ENCODE peak calls at places on chromosomes 2 and 18, in eight cellular contexts. F, G, W, O, S, Z, D and N are unnamed samples.

GRCh38 chr18:46332956-46333355 is 228.8 kb downstream of the HAUS1 start:
- DNase-seq in S (no peak), F (no peak), G (no peak), O (no peak), W (no peak), Z (no peak), D (no peak), N (no peak)

GRCh38 chr2:154827286-154827685 is 128.8 kb downstream of the KCNJ3 start:
- DNase-seq in F (no peak), D (no peak), S (no peak), W (no peak), Z (no peak), G (no peak), O (no peak), N (no peak)

GRCh38 chr2:108614659-108615058 is 80.4 kb downstream of the LIMS1 start:
- DNase-seq in F (no peak), G (no peak), W (no peak), O (no peak), D (no peak), Z (no peak), S (no peak), N (no peak)

GRCh38 chr18:10923671-10924070 is 225.7 kb downstream of the PIEZO2 start:
- DNase-seq in O (no peak), W (no peak), D (no peak), G (peak), Z (no peak), S (no peak), F (peak), N (no peak)

GRCh38 chr2:173876833-173877413 is 88.2 kb downstream of the SP3 start:
- DNase-seq in F (no peak), W (no peak), G (no peak), D (no peak), Z (no peak), O (no peak), S (no peak), N (no peak)

GRCh38 chr2:241038374-241039180 is 40.2 kb downstream of the SNED1 start:
- DNase-seq in F (no peak), G (no peak), D (no peak), O (no peak), S (no peak), Z (no peak), W (no peak), N (no peak)

GRCh38 chr18:52499646-52500045 is 159.6 kb downstream of the DCC start:
- DNase-seq in O (no peak), S (no peak), W (no peak), G (no peak), Z (no peak), D (no peak), F (no peak), N (no peak)

GRCh38 chr2:19158211-19158610 is 200.2 kb downstream of the OSR1 start:
- DNase-seq in F (no peak), O (no peak), Z (no peak), W (no peak), D (no peak), G (no peak), S (no peak), N (no peak)

GRCh38 chr2:24922556-24922955 is 2.5 kb upstream of the ADCY3 start:
- DNase-seq in F (no peak), G (no peak), W (no peak), D (no peak), O (no peak), S (no peak), Z (no peak), N (no peak)

GRCh38 chr18:58362027-58362575 is 266.8 kb downstream of the ALPK2 start:
- DNase-seq in W (no peak), S (no peak), O (no peak), F (no peak), G (peak), Z (no peak), D (peak), N (no peak)

GRCh38 chr18:2199060-2199459 is 372.2 kb downstream of the METTL4 start:
- DNase-seq in S (no peak), Z (no peak), D (no peak), W (no peak), F (no peak), O (no peak), G (no peak), N (no peak)

GRCh38 chr2:20398956-20399567 is 47.8 kb upstream of the RHOB start:
- DNase-seq in W (no peak), O (no peak), Z (peak), D (no peak), G (peak), F (peak), S (no peak), N (no peak)

GRCh38 chr2:32003791-32004190 is 7.0 kb downstream of the MEMO1 start:
- DNase-seq in O (no peak), Z (no peak), W (no peak), S (no peak), F (no peak), D (no peak), G (no peak), N (no peak)

GRCh38 chr18:55585586-55586521 is 2.1 kb downstream of the TCF4 start:
- DNase-seq in F (peak), D (no peak), Z (no peak), W (no peak), G (peak), O (no peak), S (no peak), N (no peak)

GRCh38 chr2:25098558-25099486 is 56.9 kb downstream of the EFR3B start:
- DNase-seq in Z (no peak), W (no peak), G (no peak), O (no peak), S (no peak), D (no peak), F (peak), N (no peak)

GRCh38 chr2:236753611-236754010 is 184.0 kb downstream of the ACKR3 start:
- DNase-seq in S (no peak), Z (no peak), D (no peak), O (no peak), F (no peak), G (no peak), W (no peak), N (no peak)

GRCh38 chr2:220469201-220469600 is 841.8 kb downstream of the SLC4A3 start:
- DNase-seq in W (no peak), G (peak), O (no peak), F (no peak), D (peak), Z (no peak), S (no peak), N (no peak)

GRCh38 chr2:240921319-240922233 is 15.4 kb downstream of the CROCC2 start:
- DNase-seq in W (peak), S (no peak), Z (peak), O (no peak), F (peak), G (peak), D (peak), N (no peak)

GRCh38 chr18:28652654-28653053 is 475.7 kb upstream of the CDH2 start:
- DNase-seq in W (no peak), O (no peak), S (no peak), Z (no peak), F (no peak), D (no peak), G (no peak), N (no peak)

GRCh38 chr2:201235865-201236811 is 24.2 kb upstream of the CASP8 start:
- DNase-seq in G (peak), F (peak), O (peak), Z (no peak), W (peak), D (peak), S (no peak), N (no peak)

GRCh38 chr2:224023188-224023587 is 15.9 kb downstream of the SERPINE2 start:
- DNase-seq in G (peak), F (no peak), Z (no peak), D (peak), O (no peak), W (no peak), S (no peak), N (no peak)

GRCh38 chr18:33820517-33821368 is 242.7 kb downstream of the ASXL3 start:
- DNase-seq in W (no peak), O (no peak), Z (peak), G (no peak), D (no peak), F (no peak), S (no peak), N (no peak)

GRCh38 chr2:133264951-133265949 is 303.0 kb downstream of the NCKAP5 start:
- DNase-seq in S (no peak), F (peak), D (no peak), O (peak), W (no peak), G (no peak), Z (no peak), N (no peak)

GRCh38 chr2:181228661-181229060 is 228.5 kb upstream of the ITGA4 start:
- DNase-seq in D (no peak), S (no peak), G (no peak), Z (no peak), O (no peak), W (no peak), F (no peak), N (no peak)

GRCh38 chr2:3430211-3430610 is 50.7 kb downstream of the TRAPPC12 start:
- DNase-seq in S (no peak), F (no peak), Z (no peak), O (no peak), W (no peak), G (peak), D (peak), N (no peak)

GRCh38 chr2:101300164-101300563 is 8.3 kb downstream of the RNF149 start:
- DNase-seq in S (no peak), F (no peak), W (no peak), O (no peak), G (no peak), D (no peak), Z (no peak), N (no peak)

GRCh38 chr2:233950078-233950825 is 33.1 kb downstream of the TRPM8 start:
- DNase-seq in Z (no peak), W (no peak), S (no peak), F (no peak), G (no peak), D (no peak), O (no peak), N (no peak)

GRCh38 chr2:232809349-232810124 is 33.2 kb upstream of the KCNJ13 start:
- DNase-seq in G (peak), S (no peak), Z (no peak), W (no peak), D (no peak), F (no peak), O (no peak), N (no peak)

GRCh38 chr18:28767781-28768211 is 590.9 kb upstream of the CDH2 start:
- DNase-seq in S (no peak), Z (no peak), O (no peak), W (no peak), D (peak), F (no peak), G (peak), N (no peak)

GRCh38 chr2:106990307-106990706 is 104.3 kb upstream of the ST6GAL2 start:
- DNase-seq in O (no peak), G (peak), D (peak), F (no peak), W (no peak), S (no peak), Z (no peak), N (no peak)

GRCh38 chr2:31688282-31688681 is 107.5 kb upstream of the SRD5A2 start:
- DNase-seq in D (no peak), G (peak), O (no peak), Z (no peak), S (no peak), W (no peak), F (no peak), N (no peak)

GRCh38 chr18:45962461-45962860 is 4.7 kb downstream of the EPG5 start:
- DNase-seq in G (peak), O (peak), S (no peak), D (peak), F (peak), Z (no peak), W (no peak), N (no peak)

GRCh38 chr2:9649261-9649660 is 18.5 kb upstream of the YWHAQ start:
- DNase-seq in D (no peak), O (no peak), S (no peak), Z (no peak), G (no peak), F (no peak), W (no peak), N (no peak)

GRCh38 chr2:104868081-104868806 is 14.3 kb downstream of the POU3F3 start:
- DNase-seq in F (no peak), D (no peak), O (no peak), W (no peak), S (no peak), G (no peak), Z (no peak), N (no peak)

GRCh38 chr2:64770781-64771334 is 117.1 kb upstream of the SERTAD2 start:
- DNase-seq in Z (no peak), F (peak), O (no peak), G (peak), W (no peak), D (peak), S (no peak), N (no peak)

GRCh38 chr2:64838817-64839216 is 150.4 kb upstream of the SLC1A4 start:
- DNase-seq in Z (no peak), W (no peak), D (peak), G (peak), O (no peak), S (no peak), F (peak), N (no peak)

GRCh38 chr2:70036290-70036689 is 51.0 kb upstream of the PCBP1 start:
- DNase-seq in D (no peak), S (no peak), W (no peak), F (no peak), O (no peak), G (no peak), Z (no peak), N (no peak)

GRCh38 chr2:2422621-2423020 is 91.5 kb upstream of the MYT1L start:
- DNase-seq in D (no peak), S (no peak), Z (no peak), G (no peak), F (no peak), O (no peak), W (no peak), N (no peak)

GRCh38 chr2:149740490-149740889 is 152.9 kb upstream of the MMADHC start:
- DNase-seq in F (no peak), D (no peak), G (no peak), Z (no peak), S (no peak), W (no peak), O (no peak), N (no peak)

GRCh38 chr2:176650101-176650500 is 380.9 kb downstream of the MTX2 start:
- DNase-seq in W (no peak), G (no peak), D (no peak), Z (no peak), F (no peak), O (no peak), S (no peak), N (no peak)

GRCh38 chr2:47438084-47438483 is 35.1 kb downstream of the MSH2 start:
- DNase-seq in O (no peak), F (no peak), S (no peak), G (no peak), Z (no peak), D (no peak), W (no peak), N (no peak)

GRCh38 chr2:47437287-47437686 is 34.3 kb downstream of the MSH2 start:
- DNase-seq in D (no peak), Z (no peak), W (no peak), O (peak), G (peak), S (no peak), F (peak), N (no peak)
- TF ChIP-seq CTCF in D (peak), Z (peak), W (no peak), O (peak), G (peak), S (no peak), F (peak), N (no peak)

GRCh38 chr2:100208375-100208774 is 66.0 kb upstream of the AFF3 start:
- DNase-seq in O (no peak), D (no peak), W (no peak), S (no peak), G (no peak), Z (no peak), F (no peak), N (no peak)
- TF ChIP-seq CTCF in O (no peak), D (no peak), W (no peak), S (no peak), G (no peak), Z (no peak), F (no peak), N (no peak)

GRCh38 chr2:45141883-45142866 is 132.9 kb upstream of the SIX2 start:
- DNase-seq in Z (no peak), D (no peak), G (no peak), O (no peak), W (no peak), S (no peak), F (no peak), N (no peak)

GRCh38 chr2:45145073-45145899 is 136.0 kb upstream of the SIX2 start:
- DNase-seq in W (no peak), O (no peak), F (no peak), Z (no peak), S (no peak), D (no peak), G (no peak), N (no peak)
- TF ChIP-seq CTCF in W (no peak), O (no peak), F (no peak), Z (no peak), S (no peak), D (no peak), G (no peak), N (no peak)

GRCh38 chr18:1133541-1133940 is 228.9 kb downstream of the ADCYAP1 start:
- DNase-seq in S (no peak), G (no peak), O (no peak), W (no peak), F (no peak), D (no peak), Z (no peak), N (no peak)
- TF ChIP-seq CTCF in S (no peak), G (no peak), O (no peak), W (no peak), F (no peak), D (no peak), Z (no peak), N (no peak)

DNA sequence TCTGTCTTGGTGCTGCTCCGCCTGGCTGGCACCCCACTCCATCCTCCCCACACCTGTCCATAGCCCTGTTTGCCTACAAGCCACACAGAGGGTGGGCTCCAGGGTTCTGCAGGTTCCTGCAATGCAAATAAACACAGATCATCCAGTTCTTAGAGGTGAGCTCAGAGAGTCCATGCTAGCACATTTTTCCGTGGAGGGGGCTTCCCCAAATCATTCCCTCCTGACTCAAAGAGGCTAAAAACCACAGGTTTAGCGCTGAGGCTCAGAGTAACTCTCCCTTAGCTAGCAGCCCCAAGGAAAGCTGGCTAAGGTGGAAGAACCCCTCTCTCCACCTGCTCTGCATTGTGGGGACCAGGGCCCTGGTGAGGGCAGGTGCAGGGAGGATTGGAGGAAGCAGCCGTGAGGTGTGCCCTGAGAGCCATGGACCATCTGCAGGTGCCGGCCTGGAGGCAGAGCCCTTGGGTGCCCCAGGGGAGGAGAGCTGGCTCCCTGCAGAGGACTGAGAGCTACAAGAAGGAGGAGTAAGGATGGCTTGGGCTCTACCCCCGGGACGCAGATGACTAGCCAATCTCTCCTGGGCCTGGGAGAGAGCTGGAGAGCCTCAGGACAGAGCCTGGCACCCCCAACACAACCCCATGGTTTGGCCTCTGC is 23.8 kb upstream of the TEX44 start:
- DNase-seq in F (no peak), S (no peak), D (no peak), O (no peak), Z (no peak), W (no peak), G (no peak), N (no peak)
- TF ChIP-seq CTCF in F (no peak), S (no peak), D (no peak), O (no peak), Z (no peak), W (no peak), G (no peak), N (no peak)

DNA sequence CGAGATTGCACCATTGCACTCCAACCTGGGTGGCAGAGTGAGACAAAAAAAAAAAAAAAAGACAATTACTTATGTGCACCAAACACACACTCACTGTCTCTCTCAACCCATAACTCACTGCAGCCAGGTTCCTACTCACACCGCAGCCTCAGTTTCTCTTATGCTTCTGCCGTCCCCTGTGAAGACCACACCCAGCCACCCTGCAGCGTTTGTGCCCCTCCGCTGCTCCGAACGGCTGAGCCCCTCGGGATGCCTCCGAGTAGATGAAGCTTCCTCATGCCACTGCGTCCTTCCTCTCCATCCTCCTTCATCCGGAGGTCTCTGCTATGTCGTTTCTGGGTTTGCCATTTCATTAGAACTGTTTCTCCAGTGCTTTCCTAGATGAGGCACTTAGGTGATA is 160.1 kb downstream of the TWIST2 start:
- DNase-seq in D (no peak), F (no peak), S (no peak), O (no peak), W (no peak), Z (peak), G (no peak), N (no peak)
- TF ChIP-seq CTCF in D (no peak), F (no peak), S (no peak), O (no peak), W (no peak), Z (no peak), G (no peak), N (no peak)